ENCODE peak calls at places on chromosomes 13 and 19, in nine cellular contexts. One of them, this sample, is unnamed.

GRCh38 chr19:56350416-56351045 is 35.9 kb upstream of the ZSCAN5A start:
- DNase-seq in stomach: peak
- DNase-seq in ovary: peak
- DNase-seq in cardiac muscle cell: peak
- DNase-seq in CD8-positive, alpha-beta memory T cell: peak
- DNase-seq in neural progenitor cell: peak
- DNase-seq in tibial artery: peak
- DNase-seq in uterus: peak
- DNase-seq in psoas muscle: no peak
- DNase-seq in this sample: no peak

GRCh38 chr19:43518051-43518450 is 8.9 kb downstream of the ETHE1 start:
- DNase-seq in CD8-positive, alpha-beta memory T cell: no peak
- DNase-seq in tibial artery: no peak
- DNase-seq in ovary: no peak
- DNase-seq in neural progenitor cell: no peak
- DNase-seq in uterus: no peak
- DNase-seq in psoas muscle: no peak
- DNase-seq in stomach: no peak
- DNase-seq in cardiac muscle cell: no peak
- DNase-seq in this sample: no peak

GRCh38 chr13:111281751-111282311 is 38.6 kb upstream of the TEX29 start:
- DNase-seq in cardiac muscle cell: peak
- DNase-seq in psoas muscle: no peak
- DNase-seq in stomach: no peak
- DNase-seq in ovary: no peak
- DNase-seq in neural progenitor cell: no peak
- DNase-seq in uterus: no peak
- DNase-seq in tibial artery: no peak
- DNase-seq in CD8-positive, alpha-beta memory T cell: no peak
- DNase-seq in this sample: no peak

GRCh38 chr13:84662503-84662902 is 780.2 kb upstream of the SLITRK1 start:
- DNase-seq in stomach: no peak
- DNase-seq in tibial artery: no peak
- DNase-seq in cardiac muscle cell: no peak
- DNase-seq in neural progenitor cell: no peak
- DNase-seq in CD8-positive, alpha-beta memory T cell: no peak
- DNase-seq in psoas muscle: no peak
- DNase-seq in uterus: no peak
- DNase-seq in ovary: no peak
- DNase-seq in this sample: no peak

GRCh38 chr19:48760514-48761221 is 5.3 kb downstream of the FGF21 start:
- DNase-seq in uterus: no peak
- DNase-seq in ovary: no peak
- DNase-seq in neural progenitor cell: no peak
- DNase-seq in stomach: no peak
- DNase-seq in CD8-positive, alpha-beta memory T cell: no peak
- DNase-seq in tibial artery: no peak
- DNase-seq in psoas muscle: no peak
- DNase-seq in cardiac muscle cell: no peak
- DNase-seq in this sample: peak

GRCh38 chr19:41944336-41944735 is 14.8 kb downstream of the RABAC1 start:
- DNase-seq in uterus: no peak
- DNase-seq in cardiac muscle cell: no peak
- DNase-seq in psoas muscle: no peak
- DNase-seq in ovary: no peak
- DNase-seq in CD8-positive, alpha-beta memory T cell: no peak
- DNase-seq in neural progenitor cell: no peak
- DNase-seq in stomach: no peak
- DNase-seq in tibial artery: no peak
- DNase-seq in this sample: no peak

GRCh38 chr13:33119886-33120543 is 103.8 kb downstream of the KL start:
- DNase-seq in ovary: no peak
- DNase-seq in stomach: no peak
- DNase-seq in CD8-positive, alpha-beta memory T cell: no peak
- DNase-seq in neural progenitor cell: no peak
- DNase-seq in tibial artery: no peak
- DNase-seq in cardiac muscle cell: no peak
- DNase-seq in uterus: no peak
- DNase-seq in psoas muscle: no peak
- DNase-seq in this sample: no peak

GRCh38 chr13:79901336-79901735 is 420.4 kb downstream of the NDFIP2 start:
- DNase-seq in tibial artery: no peak
- DNase-seq in stomach: no peak
- DNase-seq in CD8-positive, alpha-beta memory T cell: no peak
- DNase-seq in ovary: no peak
- DNase-seq in cardiac muscle cell: peak
- DNase-seq in psoas muscle: no peak
- DNase-seq in neural progenitor cell: peak
- DNase-seq in uterus: no peak
- DNase-seq in this sample: no peak

GRCh38 chr13:80338781-80339577 is 1.9 kb downstream of the SPRY2 start:
- DNase-seq in CD8-positive, alpha-beta memory T cell: no peak
- DNase-seq in stomach: peak
- DNase-seq in ovary: peak
- DNase-seq in uterus: peak
- DNase-seq in tibial artery: peak
- DNase-seq in cardiac muscle cell: peak
- DNase-seq in neural progenitor cell: peak
- DNase-seq in psoas muscle: peak
- DNase-seq in this sample: peak

GRCh38 chr19:44076325-44076724 is 4.4 kb downstream of the ZNF284 start:
- DNase-seq in ovary: no peak
- DNase-seq in CD8-positive, alpha-beta memory T cell: no peak
- DNase-seq in psoas muscle: no peak
- DNase-seq in cardiac muscle cell: no peak
- DNase-seq in neural progenitor cell: no peak
- DNase-seq in stomach: no peak
- DNase-seq in uterus: no peak
- DNase-seq in tibial artery: no peak
- DNase-seq in this sample: no peak

GRCh38 chr19:35442091-35442490 is 6.0 kb upstream of the FFAR2 start:
- DNase-seq in neural progenitor cell: no peak
- DNase-seq in ovary: no peak
- DNase-seq in stomach: no peak
- DNase-seq in cardiac muscle cell: no peak
- DNase-seq in tibial artery: peak
- DNase-seq in psoas muscle: peak
- DNase-seq in uterus: no peak
- DNase-seq in CD8-positive, alpha-beta memory T cell: no peak
- DNase-seq in this sample: peak

GRCh38 chr19:48813123-48813911 is 2.5 kb upstream of the BCAT2 start:
- DNase-seq in cardiac muscle cell: no peak
- DNase-seq in neural progenitor cell: peak
- DNase-seq in ovary: no peak
- DNase-seq in tibial artery: no peak
- DNase-seq in psoas muscle: peak
- DNase-seq in uterus: no peak
- DNase-seq in CD8-positive, alpha-beta memory T cell: no peak
- DNase-seq in stomach: no peak
- DNase-seq in this sample: no peak

DNA sequence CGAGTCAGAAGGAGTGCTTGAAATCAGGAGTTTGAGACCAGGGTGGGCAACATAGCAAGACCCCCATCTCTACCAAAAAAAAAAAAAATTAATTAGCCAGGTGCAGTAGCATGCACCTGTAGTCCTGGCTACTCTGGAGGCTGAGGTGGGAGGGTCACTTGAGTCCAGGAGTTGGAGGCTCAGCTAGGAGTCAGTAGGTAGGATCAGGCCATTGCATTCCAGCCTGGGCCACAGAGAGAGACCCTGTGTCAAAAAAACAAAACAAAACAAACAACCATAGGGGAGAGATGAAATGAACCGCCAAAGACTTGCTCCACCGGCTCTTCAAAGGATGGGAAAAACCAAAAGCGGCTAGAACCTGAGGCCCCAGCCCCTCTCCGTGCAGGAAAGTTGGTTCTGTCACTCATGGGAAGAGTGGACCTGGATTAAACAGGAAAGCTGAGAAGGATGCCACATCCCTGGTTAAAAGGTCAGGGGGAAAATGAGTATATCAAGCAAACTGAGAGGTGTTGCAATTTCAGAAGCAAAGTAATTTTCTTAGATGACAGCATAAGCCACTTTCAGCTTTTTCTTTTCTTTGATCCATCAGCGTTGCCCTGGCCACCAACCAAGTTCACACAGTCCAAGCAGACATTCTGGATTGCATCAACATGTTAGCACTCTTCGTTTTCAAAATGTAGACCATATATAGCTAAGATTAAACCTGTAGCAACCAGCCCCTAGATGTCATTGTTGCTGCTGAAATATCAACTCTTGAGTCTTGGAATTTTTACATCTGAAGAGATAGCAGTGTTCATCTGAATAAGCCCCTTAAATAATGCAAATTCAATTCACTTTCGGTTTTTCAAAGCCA is 8.9 kb upstream of the ZNF507 start:
- DNase-seq in neural progenitor cell: no peak
- DNase-seq in uterus: peak
- DNase-seq in cardiac muscle cell: peak
- DNase-seq in tibial artery: no peak
- DNase-seq in stomach: no peak
- DNase-seq in psoas muscle: no peak
- DNase-seq in ovary: no peak
- DNase-seq in CD8-positive, alpha-beta memory T cell: no peak
- DNase-seq in this sample: no peak
- H3K27ac ChIP-seq in neural progenitor cell: no peak
- H3K27ac ChIP-seq in uterus: no peak
- H3K27ac ChIP-seq in cardiac muscle cell: peak
- H3K27ac ChIP-seq in tibial artery: peak
- H3K27ac ChIP-seq in stomach: no peak
- H3K27ac ChIP-seq in psoas muscle: no peak
- H3K27ac ChIP-seq in ovary: no peak
- H3K27ac ChIP-seq in CD8-positive, alpha-beta memory T cell: no peak
- H3K27ac ChIP-seq in this sample: no peak

GRCh38 chr13:49760555-49760954 is 31.9 kb downstream of the KPNA3 start:
- DNase-seq in CD8-positive, alpha-beta memory T cell: no peak
- DNase-seq in stomach: no peak
- DNase-seq in psoas muscle: no peak
- DNase-seq in uterus: no peak
- DNase-seq in cardiac muscle cell: no peak
- DNase-seq in ovary: no peak
- DNase-seq in tibial artery: no peak
- DNase-seq in neural progenitor cell: no peak
- DNase-seq in this sample: no peak
- H3K4me3 ChIP-seq in CD8-positive, alpha-beta memory T cell: no peak
- H3K4me3 ChIP-seq in stomach: no peak
- H3K4me3 ChIP-seq in psoas muscle: no peak
- H3K4me3 ChIP-seq in uterus: no peak
- H3K4me3 ChIP-seq in cardiac muscle cell: no peak
- H3K4me3 ChIP-seq in ovary: no peak
- H3K4me3 ChIP-seq in tibial artery: no peak
- H3K4me3 ChIP-seq in neural progenitor cell: no peak
- H3K4me3 ChIP-seq in this sample: no peak

GRCh38 chr19:1654178-1654792 is 1.9 kb upstream of the TCF3 start:
- DNase-seq in cardiac muscle cell: no peak
- DNase-seq in tibial artery: no peak
- DNase-seq in uterus: no peak
- DNase-seq in CD8-positive, alpha-beta memory T cell: no peak
- DNase-seq in neural progenitor cell: no peak
- DNase-seq in ovary: no peak
- DNase-seq in stomach: no peak
- DNase-seq in psoas muscle: no peak
- DNase-seq in this sample: peak

GRCh38 chr19:1653300-1653628 is 849 bp upstream of the TCF3 start:
- DNase-seq in cardiac muscle cell: no peak
- DNase-seq in psoas muscle: no peak
- DNase-seq in uterus: no peak
- DNase-seq in tibial artery: no peak
- DNase-seq in ovary: no peak
- DNase-seq in CD8-positive, alpha-beta memory T cell: no peak
- DNase-seq in stomach: no peak
- DNase-seq in neural progenitor cell: no peak
- DNase-seq in this sample: no peak

GRCh38 chr19:1651548-1652394 is 644 bp downstream of the TCF3 start:
- DNase-seq in ovary: peak
- DNase-seq in psoas muscle: peak
- DNase-seq in stomach: no peak
- DNase-seq in uterus: peak
- DNase-seq in tibial artery: peak
- DNase-seq in neural progenitor cell: peak
- DNase-seq in CD8-positive, alpha-beta memory T cell: peak
- DNase-seq in cardiac muscle cell: peak
- DNase-seq in this sample: no peak

GRCh38 chr19:1651061-1651547 is 1.3 kb downstream of the TCF3 start:
- DNase-seq in neural progenitor cell: peak
- DNase-seq in psoas muscle: no peak
- DNase-seq in ovary: no peak
- DNase-seq in cardiac muscle cell: peak
- DNase-seq in CD8-positive, alpha-beta memory T cell: peak
- DNase-seq in tibial artery: no peak
- DNase-seq in uterus: no peak
- DNase-seq in stomach: no peak
- DNase-seq in this sample: no peak

GRCh38 chr19:1652471-1653299 is at the start of gene TCF3:
- DNase-seq in neural progenitor cell: peak
- DNase-seq in tibial artery: peak
- DNase-seq in psoas muscle: peak
- DNase-seq in uterus: peak
- DNase-seq in CD8-positive, alpha-beta memory T cell: peak
- DNase-seq in stomach: peak
- DNase-seq in ovary: peak
- DNase-seq in cardiac muscle cell: peak
- DNase-seq in this sample: peak
- H3K27ac ChIP-seq in neural progenitor cell: peak
- H3K27ac ChIP-seq in tibial artery: peak
- H3K27ac ChIP-seq in psoas muscle: peak
- H3K27ac ChIP-seq in uterus: peak
- H3K27ac ChIP-seq in CD8-positive, alpha-beta memory T cell: peak
- H3K27ac ChIP-seq in stomach: peak
- H3K27ac ChIP-seq in ovary: peak
- H3K27ac ChIP-seq in cardiac muscle cell: peak
- H3K27ac ChIP-seq in this sample: peak

DNA sequence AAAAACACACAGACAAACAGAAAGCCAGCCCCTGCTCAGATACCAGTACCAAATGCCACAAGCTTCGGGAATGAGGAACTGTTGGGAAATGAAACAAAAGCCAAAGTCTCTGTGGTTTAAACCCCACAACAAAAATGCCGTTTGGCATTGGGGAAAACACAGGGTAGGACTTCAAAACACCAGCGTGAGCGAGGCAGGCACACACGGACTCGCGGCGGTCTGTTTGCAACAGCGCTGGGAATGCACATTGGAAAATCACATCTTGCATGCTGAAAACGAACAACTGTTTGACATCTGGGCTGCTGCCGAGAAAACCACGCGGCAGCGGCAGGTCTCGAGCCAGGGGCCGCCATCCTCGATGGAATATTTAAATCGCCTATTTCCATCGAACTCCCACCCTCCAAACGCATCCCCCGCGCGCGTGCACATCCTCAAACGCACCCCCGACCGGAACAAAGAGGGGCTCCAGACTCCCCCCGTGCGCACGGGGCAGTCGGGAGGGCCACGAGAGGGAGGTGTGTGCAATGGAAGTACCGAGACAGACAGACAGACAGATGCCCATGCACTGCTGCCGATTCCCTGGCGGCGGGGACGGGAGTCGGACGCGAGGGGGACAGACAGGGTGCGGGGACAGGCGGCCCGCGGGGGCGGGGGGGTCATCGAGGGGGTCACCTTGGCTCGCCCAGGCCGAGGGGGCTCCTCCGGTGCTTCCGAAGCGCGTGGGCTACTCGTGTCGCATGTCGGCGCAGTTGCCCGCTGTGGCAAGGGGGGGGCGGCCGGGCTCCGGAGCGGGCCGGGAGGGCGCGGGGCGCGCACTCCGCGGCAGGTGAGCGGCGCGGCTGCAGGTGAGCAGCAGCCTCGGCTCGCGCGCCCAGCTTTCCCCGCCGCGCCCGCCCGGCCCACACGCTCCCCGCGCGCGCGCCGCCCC is at the start of gene GPR12:
- DNase-seq in neural progenitor cell: peak
- DNase-seq in stomach: no peak
- DNase-seq in uterus: no peak
- DNase-seq in CD8-positive, alpha-beta memory T cell: no peak
- DNase-seq in psoas muscle: no peak
- DNase-seq in ovary: no peak
- DNase-seq in cardiac muscle cell: peak
- DNase-seq in tibial artery: no peak
- DNase-seq in this sample: no peak
- H3K4me3 ChIP-seq in neural progenitor cell: peak
- H3K4me3 ChIP-seq in stomach: peak
- H3K4me3 ChIP-seq in uterus: no peak
- H3K4me3 ChIP-seq in CD8-positive, alpha-beta memory T cell: no peak
- H3K4me3 ChIP-seq in psoas muscle: peak
- H3K4me3 ChIP-seq in ovary: no peak
- H3K4me3 ChIP-seq in cardiac muscle cell: peak
- H3K4me3 ChIP-seq in tibial artery: peak
- H3K4me3 ChIP-seq in this sample: peak

This sample was measured in left lung.